ENCODE peak calls at places on chromosomes 13 and 19, in four cellular contexts. One of them, this sample, is unnamed.

GRCh38 chr13:112709825-112710783 is 20.3 kb downstream of the ATP11A start:
- DNase-seq in retinal pigment epithelial cell: no peak
- DNase-seq in brain pericyte: no peak
- DNase-seq in NT2/D1: no peak
- DNase-seq in this sample: no peak

GRCh38 chr13:24617394-24618218 is 62.6 kb upstream of the ATP12A start:
- DNase-seq in NT2/D1: no peak
- DNase-seq in brain pericyte: no peak
- DNase-seq in retinal pigment epithelial cell: no peak
- DNase-seq in this sample: no peak

GRCh38 chr13:22195726-22196125 is 524.9 kb downstream of the FGF9 start:
- DNase-seq in retinal pigment epithelial cell: no peak
- DNase-seq in NT2/D1: no peak
- DNase-seq in brain pericyte: no peak
- DNase-seq in this sample: no peak

GRCh38 chr19:17079710-17080440 is 4.3 kb downstream of the MYO9B start:
- DNase-seq in retinal pigment epithelial cell: peak; percentile 78
- DNase-seq in brain pericyte: peak; percentile 76
- DNase-seq in NT2/D1: no peak
- DNase-seq in this sample: peak; percentile 97

GRCh38 chr13:111177081-111177711 is 62.1 kb downstream of the ARHGEF7 start:
- DNase-seq in NT2/D1: no peak
- DNase-seq in retinal pigment epithelial cell: no peak
- DNase-seq in brain pericyte: peak; percentile 73
- DNase-seq in this sample: no peak

GRCh38 chr13:95463516-95463915 is 89.0 kb upstream of the CLDN10 start:
- DNase-seq in retinal pigment epithelial cell: no peak
- DNase-seq in NT2/D1: no peak
- DNase-seq in brain pericyte: no peak
- DNase-seq in this sample: no peak

GRCh38 chr19:32748497-32748896 is 28.9 kb downstream of the TDRD12 start:
- DNase-seq in retinal pigment epithelial cell: no peak
- DNase-seq in brain pericyte: no peak
- DNase-seq in NT2/D1: no peak
- DNase-seq in this sample: no peak

GRCh38 chr13:38350114-38350617 is 515 bp downstream of the UFM1 start:
- DNase-seq in retinal pigment epithelial cell: no peak
- DNase-seq in brain pericyte: no peak
- DNase-seq in NT2/D1: no peak
- DNase-seq in this sample: peak; percentile 65

GRCh38 chr19:34308381-34309367 is 54.3 kb downstream of the GARRE1 start:
- DNase-seq in brain pericyte: no peak
- DNase-seq in retinal pigment epithelial cell: no peak
- DNase-seq in NT2/D1: no peak
- DNase-seq in this sample: no peak

This sample was measured in MG63.